ENCODE peak calls at places on chromosomes 16 and 17, in seven cellular contexts. P, Y, F, E, A, D and N are unnamed samples.

GRCh38 chr16:55189179-55189578 is 134.8 kb upstream of the IRX6 start:
- DNase-seq in P (no peak), Y (no peak), F (no peak), E (no peak), A (no peak), D (no peak), N (no peak)

GRCh38 chr17:48066656-48067055 is 18.5 kb downstream of the NFE2L1 start:
- DNase-seq in P (no peak), Y (no peak), F (no peak), E (no peak), A (no peak), D (no peak), N (no peak)

GRCh38 chr17:79925242-79925957 is 86.2 kb upstream of the CBX4 start:
- DNase-seq in P (peak; percentile 86), Y (no peak), F (peak; percentile 46), E (peak; percentile 71), A (peak; percentile 63), D (no peak), N (peak; percentile 25)

GRCh38 chr17:81235822-81236740 is 2.8 kb downstream of the TEPSIN start:
- DNase-seq in P (peak; percentile 43), Y (no peak), F (no peak), E (no peak), A (no peak), D (no peak), N (no peak)

GRCh38 chr17:34613064-34614019 is 34.0 kb downstream of the TMEM132E start:
- DNase-seq in P (no peak), Y (no peak), F (no peak), E (peak; percentile 60), A (peak; percentile 4), D (no peak), N (peak; percentile 47)

GRCh38 chr16:65122724-65122973 is 786 bp upstream of the CDH11 start:
- DNase-seq in P (no peak), Y (peak; percentile 79), F (no peak), E (no peak), A (no peak), D (no peak), N (no peak)

GRCh38 chr16:84741351-84741791 is 41.6 kb downstream of the USP10 start:
- DNase-seq in P (no peak), Y (no peak), F (peak; percentile 31), E (no peak), A (peak; percentile 43), D (no peak), N (peak; percentile 20)

GRCh38 chr17:49404371-49404770 is 10.3 kb downstream of the PHB1 start:
- DNase-seq in P (no peak), Y (no peak), F (no peak), E (no peak), A (no peak), D (no peak), N (no peak)

GRCh38 chr16:84519855-84520254 is 15.4 kb upstream of the MEAK7 start:
- DNase-seq in P (no peak), Y (no peak), F (no peak), E (no peak), A (no peak), D (no peak), N (no peak)

GRCh38 chr16:17470871-17471744 is at the start of gene XYLT1:
- DNase-seq in P (peak; percentile 81), Y (peak; percentile 91), F (no peak), E (peak; percentile 81), A (peak; percentile 76), D (peak; percentile 57), N (no peak)

GRCh38 chr16:62549875-62550274 is 513.6 kb upstream of the CDH8 start:
- DNase-seq in P (no peak), Y (no peak), F (no peak), E (no peak), A (no peak), D (no peak), N (no peak)
- H3K27ac ChIP-seq in P (no peak overlapping the region), Y (no peak overlapping the region), F (peak overlapping the region; percentile 69), E (no peak overlapping the region), A (no peak overlapping the region), D (no peak overlapping the region), N (peak overlapping the region; percentile 28)

GRCh38 chr16:78984887-78985464 is 615.6 kb downstream of the MAF start:
- DNase-seq in P (peak; percentile 54), Y (no peak), F (no peak), E (no peak), A (no peak), D (no peak), N (no peak)
- H3K27ac ChIP-seq in P (no peak overlapping the region), Y (no peak overlapping the region), F (no peak overlapping the region), E (no peak overlapping the region), A (no peak overlapping the region), D (no peak overlapping the region), N (no peak overlapping the region)

GRCh38 chr17:67519801-67520251 is 142.7 kb downstream of the PITPNC1 start:
- DNase-seq in P (no peak), Y (no peak), F (no peak), E (no peak), A (no peak), D (no peak), N (no peak)

GRCh38 chr17:67518881-67519280 is 141.8 kb downstream of the PITPNC1 start:
- DNase-seq in P (no peak), Y (no peak), F (no peak), E (no peak), A (peak; percentile 38), D (no peak), N (no peak)

GRCh38 chr17:67520916-67521772 is 144.1 kb downstream of the PITPNC1 start:
- DNase-seq in P (no peak), Y (no peak), F (no peak), E (no peak), A (no peak), D (no peak), N (no peak)

GRCh38 chr17:67521773-67522069 is 144.6 kb downstream of the PITPNC1 start:
- DNase-seq in P (no peak), Y (no peak), F (no peak), E (no peak), A (no peak), D (no peak), N (no peak)

DNA sequence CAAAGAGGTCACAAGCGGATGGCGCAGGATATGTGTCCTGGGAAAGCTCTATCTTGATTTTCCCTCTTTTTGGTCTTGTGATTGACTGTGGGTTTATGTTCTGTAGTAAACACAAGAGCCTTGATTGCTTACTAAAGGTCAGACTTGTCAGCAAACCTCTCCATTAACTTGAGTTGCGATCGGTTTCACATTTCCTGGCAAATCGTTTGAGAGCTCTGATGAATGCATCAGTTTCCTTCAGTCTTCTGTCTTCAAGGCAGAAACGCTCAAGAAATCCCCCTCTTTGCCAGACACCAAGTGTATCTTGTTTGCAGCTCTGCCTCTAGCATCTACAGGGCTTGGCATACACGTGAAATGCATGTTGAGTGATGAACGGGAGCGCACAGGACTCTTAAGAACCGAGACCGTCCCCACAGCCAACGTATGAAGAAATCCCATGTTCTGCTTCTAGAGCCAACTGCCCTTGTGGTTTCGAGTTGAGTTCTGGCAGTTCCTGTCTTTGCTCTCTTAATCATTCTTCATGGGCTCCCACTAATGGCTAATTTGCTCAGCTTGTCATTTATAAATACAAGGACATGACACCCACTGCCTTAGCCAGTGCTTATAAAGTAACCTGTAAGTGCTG is 143.3 kb downstream of the PITPNC1 start:
- DNase-seq in P (no peak), Y (no peak), F (no peak), E (no peak), A (peak; percentile 60), D (peak; percentile 16), N (no peak)
- H3K27ac ChIP-seq in P (no peak overlapping the region), Y (no peak overlapping the region), F (no peak overlapping the region), E (no peak overlapping the region), A (no peak overlapping the region), D (no peak overlapping the region), N (no peak overlapping the region)

DNA sequence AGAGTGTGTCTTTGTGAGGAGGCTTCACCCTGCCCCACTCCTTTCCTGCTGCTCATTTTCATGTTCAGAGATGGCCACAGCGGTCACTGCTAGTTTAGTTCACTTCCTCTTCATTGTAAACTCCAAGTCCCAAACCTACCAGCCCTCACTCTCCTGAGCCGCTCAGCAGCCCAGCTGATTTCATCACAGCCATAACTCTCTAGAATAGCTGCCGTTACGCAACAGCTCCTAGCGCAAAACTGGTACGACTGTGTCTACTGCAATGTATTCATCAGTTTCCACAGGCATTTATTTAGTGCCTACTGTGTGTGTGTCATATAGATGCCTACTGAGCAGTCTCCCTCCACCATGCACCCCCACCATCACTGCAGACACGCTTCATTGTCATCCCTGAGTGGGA is 233.5 kb upstream of the RPL38 start:
- DNase-seq in P (peak; percentile 68), Y (no peak), F (no peak), E (no peak), A (peak; percentile 41), D (no peak), N (no peak)
- H3K27ac ChIP-seq in P (no peak overlapping the region), Y (no peak overlapping the region), F (no peak overlapping the region), E (no peak overlapping the region), A (no peak overlapping the region), D (no peak overlapping the region), N (no peak overlapping the region)

DNA sequence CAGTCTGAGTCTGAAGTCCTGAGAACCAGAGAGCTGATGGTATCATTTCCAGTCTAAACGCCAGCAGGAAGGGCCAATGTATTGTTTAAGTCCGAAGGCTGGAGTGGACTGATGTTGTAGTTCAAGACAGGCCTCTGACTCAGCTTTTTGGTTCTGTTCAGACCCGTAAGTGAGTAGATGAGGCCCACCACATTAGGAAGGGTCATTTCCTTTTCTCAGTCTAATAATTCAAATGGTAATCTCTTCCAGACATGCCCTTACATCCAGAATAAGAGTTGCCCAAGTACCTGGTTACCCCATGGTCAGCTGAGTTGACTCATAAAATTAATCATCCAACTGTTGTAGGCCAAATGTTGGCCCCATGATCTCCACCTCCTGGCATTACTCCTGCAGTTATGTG is 442.6 kb upstream of the HSBP1 start:
- DNase-seq in P (no peak), Y (no peak), F (no peak), E (no peak), A (peak; percentile 19), D (no peak), N (no peak)
- H3K27ac ChIP-seq in P (no peak overlapping the region), Y (no peak overlapping the region), F (no peak overlapping the region), E (no peak overlapping the region), A (no peak overlapping the region), D (no peak overlapping the region), N (no peak overlapping the region)

GRCh38 chr17:70774339-70775110 is 605.2 kb downstream of the KCNJ2 start:
- DNase-seq in P (no peak), Y (no peak), F (no peak), E (no peak), A (no peak), D (no peak), N (no peak)

GRCh38 chr17:70775667-70776066 is 606.3 kb downstream of the KCNJ2 start:
- DNase-seq in P (no peak), Y (no peak), F (no peak), E (no peak), A (no peak), D (no peak), N (no peak)

GRCh38 chr17:70776446-70776845 is 607.1 kb downstream of the KCNJ2 start:
- DNase-seq in P (no peak), Y (no peak), F (no peak), E (no peak), A (no peak), D (no peak), N (no peak)

GRCh38 chr17:70773210-70773609 is 603.9 kb downstream of the KCNJ2 start:
- DNase-seq in P (no peak), Y (no peak), F (no peak), E (no peak), A (no peak), D (no peak), N (no peak)

GRCh38 chr17:70772761-70773160 is 603.4 kb downstream of the KCNJ2 start:
- DNase-seq in P (no peak), Y (no peak), F (no peak), E (no peak), A (no peak), D (no peak), N (no peak)
- H3K27ac ChIP-seq in P (no peak overlapping the region), Y (no peak overlapping the region), F (no peak overlapping the region), E (no peak overlapping the region), A (no peak overlapping the region), D (no peak overlapping the region), N (no peak overlapping the region)